ENCODE peak calls at places on chromosome 15, in five cellular contexts. P is fibroblast of the aortic adventitia, O is ovary, W is cardiac fibroblast, L is heart right ventricle. K is an unnamed sample.

GRCh38 chr15:31828594-31828993 is 201.7 kb upstream of the CHRNA7 start:
- DNase-seq in P (no peak), O (no peak), W (no peak), L (no peak), K (no peak)

GRCh38 chr15:99425666-99426301 is 140.0 kb upstream of the MEF2A start:
- DNase-seq in P (no peak), O (no peak), W (peak; percentile 63), L (peak; percentile 50), K (no peak)

GRCh38 chr15:52649686-52650085 is 29.5 kb downstream of the ATOSA start:
- DNase-seq in P (peak; percentile 18), O (no peak), W (peak; percentile 34), L (no peak), K (no peak)

GRCh38 chr15:92361321-92362090 is 32.2 kb upstream of the ST8SIA2 start:
- DNase-seq in P (no peak), O (no peak), W (no peak), L (no peak), K (no peak)

GRCh38 chr15:40939909-40940801 is 11.0 kb downstream of the DLL4 start:
- DNase-seq in P (no peak), O (no peak), W (no peak), L (peak; percentile 76), K (no peak)

GRCh38 chr15:50304856-50305255 is 39.3 kb upstream of the HDC start:
- DNase-seq in P (peak; percentile 47), O (no peak), W (no peak), L (no peak), K (peak; percentile 20)

GRCh38 chr15:101533371-101534140 is 44.0 kb upstream of the PCSK6 start:
- DNase-seq in P (no peak), O (no peak), W (no peak), L (no peak), K (no peak)

GRCh38 chr15:64060716-64061115 is 14.4 kb upstream of the DAPK2 start:
- DNase-seq in P (no peak), O (no peak), W (no peak), L (no peak), K (no peak)

GRCh38 chr15:40918146-40918798 is 10.9 kb upstream of the DLL4 start:
- DNase-seq in P (no peak), O (no peak), W (no peak), L (no peak), K (no peak)

GRCh38 chr15:69000725-69001503 is 13.6 kb upstream of the NOX5 start:
- DNase-seq in P (no peak), O (no peak), W (peak; percentile 14), L (no peak), K (no peak)

GRCh38 chr15:50907866-50908208 is 646 bp upstream of the AP4E1 start:
- DNase-seq in P (peak; percentile 46), O (no peak), W (peak; percentile 45), L (no peak), K (peak; percentile 51)

GRCh38 chr15:72782993-72783562 is 480 bp downstream of the ADPGK start:
- DNase-seq in P (peak; percentile 29), O (no peak), W (peak; percentile 37), L (peak; percentile 44), K (peak; percentile 71)

GRCh38 chr15:65383991-65384390 is 6.2 kb upstream of the IGDCC3 start:
- DNase-seq in P (no peak), O (no peak), W (no peak), L (no peak), K (no peak)

GRCh38 chr15:94970831-94971230 is 739.5 kb downstream of the MCTP2 start:
- DNase-seq in P (no peak), O (no peak), W (no peak), L (no peak), K (no peak)

GRCh38 chr15:39228889-39229288 is 352.0 kb upstream of the THBS1 start:
- DNase-seq in P (no peak), O (no peak), W (no peak), L (no peak), K (no peak)

GRCh38 chr15:57726411-57726810 is 19.9 kb downstream of the POLR2M start:
- DNase-seq in P (no peak), O (no peak), W (peak; percentile 22), L (no peak), K (peak; percentile 24)

GRCh38 chr15:76155742-76156141 is 96.0 kb downstream of the TMEM266 start:
- DNase-seq in P (no peak), O (no peak), W (no peak), L (no peak), K (no peak)

GRCh38 chr15:78565951-78566774 is 843 bp downstream of the CHRNA5 start:
- DNase-seq in P (peak; percentile 14), O (no peak), W (peak; percentile 13), L (no peak), K (peak; percentile 8)

GRCh38 chr15:96019114-96019513 is 311.4 kb upstream of the NR2F2 start:
- DNase-seq in P (no peak), O (no peak), W (no peak), L (no peak), K (no peak)

GRCh38 chr15:38809621-38810020 is 245.0 kb upstream of the RASGRP1 start:
- DNase-seq in P (peak; percentile 64), O (no peak), W (peak; percentile 36), L (no peak), K (no peak)

GRCh38 chr15:40931300-40932142 is 2.4 kb downstream of the DLL4 start:
- DNase-seq in P (no peak), O (no peak), W (no peak), L (no peak), K (no peak)

GRCh38 chr15:55703873-55704285 is 39.1 kb downstream of the PRTG start:
- DNase-seq in P (peak; percentile 39), O (no peak), W (peak; percentile 11), L (no peak), K (peak; percentile 53)

GRCh38 chr15:99644913-99645549 is 79.2 kb downstream of the MEF2A start:
- DNase-seq in P (no peak), O (no peak), W (peak; percentile 10), L (no peak), K (no peak)

GRCh38 chr15:23482228-23482627 is 35.2 kb upstream of the GOLGA6L2 start:
- DNase-seq in P (no peak), O (no peak), W (no peak), L (no peak), K (no peak)

GRCh38 chr15:68154923-68155559 is 50.1 kb downstream of the CALML4 start:
- DNase-seq in P (peak; percentile 84), O (peak; percentile 48), W (peak; percentile 86), L (peak; percentile 59), K (peak; percentile 77)

DNA sequence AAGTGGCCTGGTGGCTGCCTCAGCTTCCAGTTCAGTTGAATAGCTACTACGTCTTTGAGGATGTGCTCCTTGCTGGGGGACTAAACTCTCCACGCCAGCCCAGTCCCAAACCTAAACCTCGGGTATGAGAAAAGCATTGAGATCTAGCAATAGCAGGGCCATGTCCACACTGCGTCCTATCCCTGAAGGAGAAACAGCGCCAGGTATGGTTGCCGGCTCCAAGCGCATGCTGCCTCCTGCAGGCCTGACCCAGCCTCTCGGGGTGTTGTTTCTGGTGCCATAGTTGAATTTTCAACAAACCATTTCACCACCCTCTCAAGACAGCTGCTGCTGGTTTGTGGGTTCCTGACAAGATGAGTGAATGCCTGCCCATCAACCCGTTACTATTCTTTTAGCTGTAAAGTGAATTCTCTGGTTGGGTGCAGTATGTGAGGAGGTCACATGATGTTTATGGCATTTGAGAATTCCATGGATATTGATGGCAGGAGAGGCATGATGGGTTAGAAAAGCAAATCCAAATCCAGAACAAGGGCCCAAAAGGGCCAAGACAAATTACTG is 13.0 kb upstream of the SLC28A1 start:
- DNase-seq in P (no peak), O (no peak), W (no peak), L (no peak), K (no peak)
- TF ChIP-seq CTCF in P (no peak), O (no peak), W (no peak), L (no peak), K (peak; percentile 11)

GRCh38 chr15:42903388-42904324 is 16.9 kb downstream of the TTBK2 start:
- DNase-seq in P (peak; percentile 8), O (no peak), W (no peak), L (no peak), K (no peak)
- H3K4me3 ChIP-seq in P (no peak overlapping the region), O (no peak overlapping the region), W (no peak overlapping the region), L (no peak overlapping the region), K (no peak overlapping the region)

GRCh38 chr15:84654689-84655453 is 788 bp upstream of the WDR73 start:
- DNase-seq in P (peak; percentile 85), O (peak; percentile 61), W (peak; percentile 88), L (peak; percentile 77), K (peak; percentile 75)
- TF ChIP-seq CTCF in P (peak; percentile 77), O (peak; percentile 39), W (peak; percentile 76), L (peak; percentile 41), K (peak; percentile 67)

GRCh38 chr15:60804986-60805949 is 326.3 kb upstream of the ICE2 start:
- DNase-seq in P (peak; percentile 49), O (no peak), W (peak; percentile 75), L (peak; percentile 64), K (no peak)
- H3K4me3 ChIP-seq in P (no peak overlapping the region), O (no peak overlapping the region), W (no peak overlapping the region), L (no peak overlapping the region), K (no peak overlapping the region)

GRCh38 chr15:47717036-47717611 is at the start of gene SEMA6D:
- DNase-seq in P (peak; percentile 77), O (peak; percentile 78), W (peak; percentile 71), L (peak; percentile 72), K (peak; percentile 83)
- TF ChIP-seq CTCF in P (peak; percentile 2), O (peak; percentile 29), W (no peak), L (peak; percentile 48), K (no peak)

DNA sequence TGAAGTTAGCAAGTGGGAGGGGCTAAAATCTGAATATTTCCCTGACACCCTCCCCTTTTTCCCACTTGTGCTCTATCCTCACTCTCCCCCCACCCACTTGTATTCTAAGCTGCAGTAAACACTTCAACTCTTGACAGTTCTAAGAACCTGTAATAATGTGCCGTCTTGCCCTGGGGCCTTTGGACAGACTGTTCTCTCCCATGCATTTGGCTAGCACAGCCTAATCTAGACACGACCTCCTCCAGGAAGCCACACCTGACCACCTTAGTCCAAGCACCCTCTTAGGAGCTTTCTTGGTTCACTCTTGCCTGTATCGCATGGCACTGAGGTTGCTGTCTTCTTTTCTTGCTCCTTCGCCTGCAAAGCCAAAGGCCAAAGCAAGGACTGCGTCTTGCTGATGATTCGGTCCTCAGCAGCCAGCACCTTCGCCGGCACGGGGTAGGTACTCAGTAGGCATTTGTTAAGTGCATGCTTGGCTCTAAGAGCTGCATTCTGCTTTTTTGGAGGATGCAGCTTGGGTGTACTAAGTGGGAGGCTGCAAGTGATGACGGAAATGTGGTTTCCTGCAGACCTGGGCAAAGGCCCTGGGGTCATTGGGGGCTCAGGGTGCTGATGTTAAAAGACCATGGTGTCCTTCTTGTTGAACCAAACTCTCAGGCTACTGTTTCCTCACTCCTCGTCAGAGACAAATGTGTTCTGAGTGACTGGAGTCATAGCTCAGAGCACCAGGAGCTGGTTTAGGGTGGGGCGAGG is 2.0 kb upstream of the ZNF710 start:
- DNase-seq in P (no peak), O (no peak), W (no peak), L (no peak), K (no peak)
- H3K4me3 ChIP-seq in P (no peak overlapping the region), O (no peak overlapping the region), W (no peak overlapping the region), L (no peak overlapping the region), K (no peak overlapping the region)

GRCh38 chr15:91022075-91022831 is at the start of gene VPS33B:
- DNase-seq in P (peak; percentile 82), O (peak; percentile 75), W (peak; percentile 82), L (peak; percentile 90), K (peak; percentile 88)
- TF ChIP-seq CTCF in P (no peak), O (no peak), W (no peak), L (no peak), K (no peak)